ENCODE peak calls at places on chromosomes 2 and 18, in ten cellular contexts. O is RWPE2; N is Panc1; F is activated CD8-positive, alpha-beta memory T cell treated with anti-CD3 and anti-CD28 coated beads, Interleukin-2, amount 10 ng/mL, durations not matched to agents 7 days and 5 days; V is Right ventricle myocardium superior; D is activated naive CD8-positive, alpha-beta T cell treated with anti-CD3 and anti-CD28 coated beads, Interleukin-2, amount 10 ng/mL, durations not matched to agents 7 days and 5 days; J is CD4-positive, alpha-beta T cell; G is activated naive CD4-positive, alpha-beta T cell treated with anti-CD3 and anti-CD28 coated beads, Interleukin-2, amount 50 U/mL, for 72 hours; L is left colon; X is activated CD8-positive, alpha-beta T cell treated with anti-CD3 and anti-CD28 coated beads, Interleukin-2, amount 10 ng/mL, durations not matched to agents 7 days and 5 days. B is an unnamed sample.

GRCh38 chr2:42618972-42619371 is 50.5 kb downstream of the MTA3 start:
- ATAC-seq in V (no peak), F (no peak), O (peak; percentile 77), D (no peak), X (no peak), N (no peak), J (no peak), G (peak; percentile 96), L (no peak), B (no peak)

GRCh38 chr2:43233218-43234212 is 7.1 kb upstream of the ZFP36L2 start:
- ATAC-seq in V (peak; percentile 14), G (no peak), N (peak; percentile 4), X (no peak), L (no peak), O (no peak), D (no peak), F (no peak), J (no peak), B (no peak)

GRCh38 chr18:58046087-58046793 is 2.2 kb downstream of the NEDD4L start:
- ATAC-seq in J (no peak), N (no peak), O (no peak), G (no peak), D (no peak), V (no peak), F (no peak), X (no peak), L (no peak), B (no peak)

GRCh38 chr2:192657364-192657763 is 462.6 kb upstream of the TMEFF2 start:
- ATAC-seq in G (no peak), N (no peak), V (no peak), O (no peak), L (no peak), X (no peak), J (no peak), F (no peak), D (no peak), B (no peak)

GRCh38 chr2:241507430-241508239 is 749 bp downstream of the STK25 start:
- ATAC-seq in L (peak; percentile 39), F (peak; percentile 26), J (peak; percentile 5), N (peak; percentile 65), G (peak; percentile 49), X (peak; percentile 37), D (peak; percentile 10), V (peak; percentile 30), O (peak; percentile 54), B (peak; percentile 32)

GRCh38 chr2:62054029-62054791 is 141.7 kb upstream of the B3GNT2 start:
- ATAC-seq in F (no peak), G (no peak), N (no peak), V (peak; percentile 46), X (no peak), D (no peak), L (no peak), O (no peak), J (no peak), B (no peak)

GRCh38 chr18:80233201-80233835 is 14.0 kb downstream of the PARD6G start:
- ATAC-seq in J (no peak), V (no peak), N (no peak), O (no peak), L (no peak), G (no peak), F (no peak), D (no peak), X (no peak), B (no peak)

GRCh38 chr2:150733219-150733618 is 245.8 kb upstream of the RND3 start:
- ATAC-seq in N (no peak), J (no peak), V (no peak), O (no peak), D (no peak), X (no peak), L (no peak), F (no peak), G (no peak), B (no peak)

GRCh38 chr2:105781274-105781673 is 36.6 kb downstream of the NCK2 start:
- ATAC-seq in V (no peak), D (no peak), F (no peak), J (no peak), G (peak; percentile 46), X (no peak), O (no peak), L (no peak), N (no peak), B (peak; percentile 10)

GRCh38 chr2:170733821-170734600 is 18.9 kb downstream of the SP5 start:
- ATAC-seq in F (no peak), L (no peak), O (no peak), J (no peak), G (no peak), X (no peak), V (no peak), D (no peak), N (no peak), B (no peak)

GRCh38 chr2:189076572-189076971 is 102.4 kb downstream of the COL3A1 start:
- ATAC-seq in D (no peak), G (no peak), X (no peak), L (no peak), V (peak; percentile 61), N (no peak), O (no peak), F (no peak), J (no peak), B (peak; percentile 75)

GRCh38 chr18:45379903-45380302 is 235.4 kb upstream of the SLC14A2 start:
- ATAC-seq in F (no peak), J (no peak), D (no peak), L (no peak), O (no peak), G (peak; percentile 41), N (no peak), X (no peak), V (no peak), B (no peak)

GRCh38 chr2:131011481-131011880 is 81.8 kb downstream of the FAM168B start:
- ATAC-seq in N (no peak), D (no peak), O (no peak), X (no peak), J (no peak), G (no peak), L (no peak), F (no peak), V (no peak), B (no peak)

B was measured in gastroesophageal sphincter.